ENCODE peak calls at places on chromosomes 11 and 22, in five cellular contexts. One of them, this sample, is unnamed.

GRCh38 chr11:130213979-130214281 is 54.3 kb downstream of the ST14 start:
- DNase-seq in suprapubic skin: peak; percentile 26
- DNase-seq in uterus: no peak
- DNase-seq in breast epithelium: peak; percentile 2
- DNase-seq in A549: no peak
- DNase-seq in this sample: no peak

GRCh38 chr22:31162015-31162765 is 2.2 kb downstream of the RNF185 start:
- DNase-seq in suprapubic skin: no peak
- DNase-seq in uterus: no peak
- DNase-seq in breast epithelium: no peak
- DNase-seq in A549: no peak
- DNase-seq in this sample: no peak

GRCh38 chr22:28021116-28021997 is 102.3 kb upstream of the PITPNB start:
- DNase-seq in suprapubic skin: peak; percentile 55
- DNase-seq in uterus: no peak
- DNase-seq in breast epithelium: no peak
- DNase-seq in A549: no peak
- DNase-seq in this sample: no peak

GRCh38 chr11:44950625-44951472 is at the start of gene TP53I11:
- DNase-seq in suprapubic skin: peak; percentile 86
- DNase-seq in uterus: peak; percentile 60
- DNase-seq in breast epithelium: peak; percentile 54
- DNase-seq in A549: peak; percentile 78
- DNase-seq in this sample: no peak

GRCh38 chr11:117839936-117840813 is 15.6 kb upstream of the FXYD2 start:
- DNase-seq in suprapubic skin: peak; percentile 39
- DNase-seq in uterus: peak; percentile 10
- DNase-seq in breast epithelium: peak; percentile 17
- DNase-seq in A549: no peak
- DNase-seq in this sample: no peak

GRCh38 chr11:123360267-123360936 is 69.7 kb upstream of the GRAMD1B start:
- DNase-seq in suprapubic skin: no peak
- DNase-seq in uterus: no peak
- DNase-seq in breast epithelium: no peak
- DNase-seq in A549: no peak
- DNase-seq in this sample: no peak

GRCh38 chr22:42912049-42912448 is 55.0 kb upstream of the ARFGAP3 start:
- DNase-seq in suprapubic skin: no peak
- DNase-seq in uterus: no peak
- DNase-seq in breast epithelium: no peak
- DNase-seq in A549: no peak
- DNase-seq in this sample: peak; percentile 56

GRCh38 chr11:125950696-125951645 is 5.1 kb downstream of the VSIG10L2 start:
- DNase-seq in suprapubic skin: no peak
- DNase-seq in uterus: peak; percentile 82
- DNase-seq in breast epithelium: peak; percentile 52
- DNase-seq in A549: no peak
- DNase-seq in this sample: no peak

GRCh38 chr11:134276396-134277175 is 407 bp downstream of the GLB1L3 start:
- DNase-seq in suprapubic skin: no peak
- DNase-seq in uterus: no peak
- DNase-seq in breast epithelium: peak; percentile 6
- DNase-seq in A549: no peak
- DNase-seq in this sample: no peak

GRCh38 chr22:34599567-34599966 is 466.4 kb upstream of the ISX start:
- DNase-seq in suprapubic skin: no peak
- DNase-seq in uterus: no peak
- DNase-seq in breast epithelium: no peak
- DNase-seq in A549: no peak
- DNase-seq in this sample: no peak

GRCh38 chr11:74307409-74307808 is 4.0 kb downstream of the P4HA3 start:
- DNase-seq in suprapubic skin: no peak
- DNase-seq in uterus: no peak
- DNase-seq in breast epithelium: no peak
- DNase-seq in A549: no peak
- DNase-seq in this sample: no peak

GRCh38 chr11:11422291-11423128 is 69.5 kb upstream of the CSNK2A3 start:
- DNase-seq in suprapubic skin: no peak
- DNase-seq in uterus: no peak
- DNase-seq in breast epithelium: no peak
- DNase-seq in A549: no peak
- DNase-seq in this sample: no peak

GRCh38 chr11:6377902-6378694 is 12.2 kb upstream of the SMPD1 start:
- DNase-seq in suprapubic skin: no peak
- DNase-seq in uterus: no peak
- DNase-seq in breast epithelium: no peak
- DNase-seq in A549: no peak
- DNase-seq in this sample: no peak

GRCh38 chr11:61814242-61814957 is 2.4 kb downstream of the FADS1 start:
- DNase-seq in suprapubic skin: no peak
- DNase-seq in uterus: peak; percentile 44
- DNase-seq in breast epithelium: no peak
- DNase-seq in A549: peak; percentile 82
- DNase-seq in this sample: peak; percentile 65

GRCh38 chr11:18221274-18221876 is 15.2 kb downstream of the SAA4 start:
- DNase-seq in suprapubic skin: no peak
- DNase-seq in uterus: no peak
- DNase-seq in breast epithelium: no peak
- DNase-seq in A549: no peak
- DNase-seq in this sample: no peak

GRCh38 chr22:50308597-50308935 is 1.1 kb upstream of the PLXNB2 start:
- DNase-seq in suprapubic skin: no peak
- DNase-seq in uterus: peak; percentile 87
- DNase-seq in breast epithelium: peak; percentile 68
- DNase-seq in A549: peak; percentile 50
- DNase-seq in this sample: no peak

GRCh38 chr22:26953380-26953807 is 296.0 kb downstream of the MIAT start:
- DNase-seq in suprapubic skin: no peak
- DNase-seq in uterus: no peak
- DNase-seq in breast epithelium: no peak
- DNase-seq in A549: no peak
- DNase-seq in this sample: no peak

GRCh38 chr11:132942611-132943324 is 589.5 kb downstream of the OPCML start:
- DNase-seq in suprapubic skin: no peak
- DNase-seq in uterus: no peak
- DNase-seq in breast epithelium: no peak
- DNase-seq in A549: no peak
- DNase-seq in this sample: no peak

GRCh38 chr11:65183201-65183891 is 1.6 kb downstream of the CAPN1 start:
- DNase-seq in suprapubic skin: no peak
- DNase-seq in uterus: no peak
- DNase-seq in breast epithelium: peak; percentile 90
- DNase-seq in A549: no peak
- DNase-seq in this sample: no peak

GRCh38 chr22:31488988-31489617 is 539 bp downstream of the EIF4ENIF1 start:
- DNase-seq in suprapubic skin: peak; percentile 70
- DNase-seq in uterus: peak; percentile 22
- DNase-seq in breast epithelium: no peak
- DNase-seq in A549: peak; percentile 21
- DNase-seq in this sample: peak; percentile 75

GRCh38 chr22:47017245-47017644 is 254.8 kb downstream of the TBC1D22A start:
- DNase-seq in suprapubic skin: no peak
- DNase-seq in uterus: no peak
- DNase-seq in breast epithelium: no peak
- DNase-seq in A549: no peak
- DNase-seq in this sample: no peak

GRCh38 chr22:25153961-25154685 is 45.5 kb upstream of the CRYBB3 start:
- DNase-seq in suprapubic skin: peak; percentile 76
- DNase-seq in uterus: peak; percentile 25
- DNase-seq in breast epithelium: peak; percentile 95
- DNase-seq in A549: no peak
- DNase-seq in this sample: peak; percentile 63

GRCh38 chr11:124602193-124602592 is 9.0 kb upstream of the PANX3 start:
- DNase-seq in suprapubic skin: no peak
- DNase-seq in uterus: no peak
- DNase-seq in breast epithelium: no peak
- DNase-seq in A549: no peak
- DNase-seq in this sample: no peak

GRCh38 chr22:33013531-33014162 is 44.5 kb downstream of the SYN3 start:
- DNase-seq in suprapubic skin: no peak
- DNase-seq in uterus: no peak
- DNase-seq in breast epithelium: no peak
- DNase-seq in A549: no peak
- DNase-seq in this sample: no peak

GRCh38 chr11:15179167-15179566 is 64.4 kb downstream of the INSC start:
- DNase-seq in suprapubic skin: no peak
- DNase-seq in uterus: no peak
- DNase-seq in breast epithelium: no peak
- DNase-seq in A549: no peak
- DNase-seq in this sample: no peak

GRCh38 chr11:61787928-61788491 is 4.4 kb downstream of the TMEM258 start:
- DNase-seq in suprapubic skin: no peak
- DNase-seq in uterus: peak; percentile 68
- DNase-seq in breast epithelium: no peak
- DNase-seq in A549: peak; percentile 84
- DNase-seq in this sample: peak; percentile 76

GRCh38 chr22:44894782-44895181 is 115.0 kb downstream of the PHF21B start:
- DNase-seq in suprapubic skin: peak; percentile 41
- DNase-seq in uterus: no peak
- DNase-seq in breast epithelium: no peak
- DNase-seq in A549: no peak
- DNase-seq in this sample: no peak

GRCh38 chr11:64877390-64878222 is 815 bp downstream of the EHD1 start:
- DNase-seq in suprapubic skin: no peak
- DNase-seq in uterus: no peak
- DNase-seq in breast epithelium: no peak
- DNase-seq in A549: no peak
- DNase-seq in this sample: peak; percentile 86

GRCh38 chr11:83508804-83509203 is 222.6 kb upstream of the CCDC90B start:
- DNase-seq in suprapubic skin: no peak
- DNase-seq in uterus: no peak
- DNase-seq in breast epithelium: no peak
- DNase-seq in A549: no peak
- DNase-seq in this sample: no peak

GRCh38 chr22:41561788-41562187 is 978 bp downstream of the CSDC2 start:
- DNase-seq in suprapubic skin: no peak
- DNase-seq in uterus: no peak
- DNase-seq in breast epithelium: no peak
- DNase-seq in A549: no peak
- DNase-seq in this sample: no peak

GRCh38 chr11:1111545-1112212 is 37.0 kb downstream of the MUC2 start:
- DNase-seq in suprapubic skin: peak; percentile 45
- DNase-seq in uterus: no peak
- DNase-seq in breast epithelium: no peak
- DNase-seq in A549: no peak
- DNase-seq in this sample: no peak

GRCh38 chr22:34416321-34416900 is 496.1 kb upstream of the LARGE1 start:
- DNase-seq in suprapubic skin: no peak
- DNase-seq in uterus: no peak
- DNase-seq in breast epithelium: no peak
- DNase-seq in A549: no peak
- DNase-seq in this sample: no peak

DNA sequence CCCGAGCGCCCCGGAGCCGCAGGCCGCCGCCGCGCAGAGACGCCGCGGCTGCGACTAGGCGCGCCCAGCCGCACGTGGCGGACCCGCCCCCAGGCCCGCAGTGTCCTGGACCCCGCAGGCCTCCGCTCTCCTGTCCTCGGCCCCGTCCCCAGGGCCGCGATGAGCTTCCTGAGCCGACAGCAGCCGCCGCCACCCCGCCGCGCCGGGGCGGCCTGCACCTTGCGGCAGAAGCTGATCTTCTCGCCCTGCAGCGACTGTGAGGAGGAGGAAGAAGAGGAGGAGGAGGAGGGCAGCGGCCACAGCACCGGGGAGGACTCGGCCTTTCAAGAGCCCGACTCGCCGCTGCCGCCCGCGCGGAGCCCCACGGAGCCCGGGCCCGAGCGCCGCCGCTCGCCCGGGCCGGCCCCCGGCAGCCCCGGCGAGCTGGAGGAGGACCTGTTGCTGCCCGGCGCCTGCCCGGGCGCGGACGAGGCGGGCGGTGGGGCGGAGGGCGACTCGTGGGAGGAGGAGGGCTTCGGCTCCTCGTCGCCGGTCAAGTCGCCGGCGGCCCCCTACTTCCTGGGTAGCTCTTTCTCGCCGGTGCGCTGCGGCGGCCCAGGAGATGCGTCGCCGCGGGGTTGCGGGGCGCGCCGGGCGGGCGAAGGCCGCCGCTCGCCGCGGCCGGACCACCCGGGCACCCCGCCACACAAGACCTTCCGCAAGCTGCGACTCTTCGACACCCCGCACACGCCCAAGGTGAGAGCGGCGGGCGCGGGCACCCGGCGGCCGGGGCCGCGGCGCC is 495 bp downstream of the WEE1 start:
- DNase-seq in suprapubic skin: peak; percentile 75
- DNase-seq in uterus: no peak
- DNase-seq in breast epithelium: no peak
- DNase-seq in A549: no peak
- DNase-seq in this sample: peak; percentile 74
- TF ChIP-seq POLR2A in suprapubic skin: no peak
- TF ChIP-seq POLR2A in uterus: no peak
- TF ChIP-seq POLR2A in breast epithelium: no peak
- TF ChIP-seq POLR2A in A549: no peak
- TF ChIP-seq POLR2A in this sample: no peak

DNA sequence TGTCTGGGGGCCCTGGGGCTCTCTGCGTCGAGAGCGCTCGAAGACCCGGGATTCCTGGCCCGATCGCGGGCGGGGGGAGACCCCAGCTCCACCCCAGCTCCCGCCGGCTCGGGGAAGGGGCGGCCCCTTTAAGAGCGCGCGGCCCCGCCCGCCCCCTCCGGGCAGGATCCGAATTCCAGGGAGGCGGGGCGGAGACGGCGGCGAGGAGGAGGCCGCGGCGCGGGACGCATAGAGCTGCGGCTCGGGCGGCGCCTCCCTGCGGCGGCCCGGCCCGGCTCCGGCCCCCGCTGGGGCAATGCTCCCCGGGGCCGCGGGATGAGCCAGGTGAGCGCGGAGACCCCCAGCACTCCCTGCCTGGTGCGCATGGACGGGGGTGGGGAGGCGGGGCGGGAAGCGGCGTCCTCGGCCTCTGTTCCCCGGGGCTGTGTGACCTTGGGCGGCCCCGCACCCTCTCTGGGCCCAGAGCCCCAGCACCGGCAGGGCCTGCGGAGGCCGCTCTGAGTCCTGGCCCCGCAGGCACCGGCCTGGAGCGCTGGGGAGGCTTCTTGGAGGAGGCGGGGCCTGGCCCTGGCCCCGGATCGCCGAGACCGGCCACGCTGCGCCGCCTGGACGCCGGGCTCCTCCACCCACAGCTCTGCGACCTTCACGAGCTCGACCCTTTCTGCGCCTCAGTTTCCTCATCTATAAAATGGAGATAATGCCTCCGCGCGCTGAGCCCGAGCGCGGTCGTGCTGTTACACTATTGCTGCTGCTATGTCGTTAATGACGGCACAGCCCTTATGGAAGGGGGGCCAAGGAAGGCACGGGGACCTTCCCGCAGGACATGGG is 594 bp downstream of the GAS2L1 start:
- DNase-seq in suprapubic skin: peak; percentile 88
- DNase-seq in uterus: peak; percentile 78
- DNase-seq in breast epithelium: peak; percentile 67
- DNase-seq in A549: peak; percentile 64
- DNase-seq in this sample: peak; percentile 85
- TF ChIP-seq POLR2A in suprapubic skin: no peak
- TF ChIP-seq POLR2A in uterus: peak; percentile 65
- TF ChIP-seq POLR2A in breast epithelium: no peak
- TF ChIP-seq POLR2A in A549: peak; percentile 38
- TF ChIP-seq POLR2A in this sample: peak; percentile 19

GRCh38 chr22:20117656-20118571 is 888 bp upstream of the TRMT2A start:
- DNase-seq in suprapubic skin: no peak
- DNase-seq in uterus: no peak
- DNase-seq in breast epithelium: no peak
- DNase-seq in A549: no peak
- DNase-seq in this sample: peak; percentile 74
- TF ChIP-seq POLR2A in suprapubic skin: no peak
- TF ChIP-seq POLR2A in uterus: no peak
- TF ChIP-seq POLR2A in breast epithelium: no peak
- TF ChIP-seq POLR2A in A549: no peak
- TF ChIP-seq POLR2A in this sample: no peak

GRCh38 chr11:86923993-86924766 is 31.0 kb downstream of the FZD4 start:
- DNase-seq in suprapubic skin: no peak
- DNase-seq in uterus: no peak
- DNase-seq in breast epithelium: no peak
- DNase-seq in A549: no peak
- DNase-seq in this sample: no peak
- TF ChIP-seq POLR2A in suprapubic skin: no peak
- TF ChIP-seq POLR2A in uterus: no peak
- TF ChIP-seq POLR2A in breast epithelium: no peak
- TF ChIP-seq POLR2A in A549: no peak
- TF ChIP-seq POLR2A in this sample: no peak

This sample was measured in erythroblast.